ENCODE peak calls at places on chromosomes 3 and 15, in four cellular contexts. C, F, D and M are unnamed samples.

GRCh38 chr3:102791641-102792589 is 357.1 kb downstream of the ZPLD1 start:
- DNase-seq in F (no peak), C (no peak), D (no peak), M (no peak)

GRCh38 chr15:89430530-89431341 is 65.6 kb downstream of the RHCG start:
- DNase-seq in F (peak; percentile 96), C (peak; percentile 91), D (peak; percentile 82), M (peak; percentile 75)

GRCh38 chr3:116912116-116912515 is 202.5 kb downstream of the TUSC7 start:
- DNase-seq in D (no peak), F (no peak), C (no peak), M (no peak)

GRCh38 chr15:66766282-66767228 is 64.5 kb downstream of the SMAD6 start:
- DNase-seq in D (no peak), C (no peak), F (peak; percentile 67), M (no peak)

GRCh38 chr15:93063292-93063671 is 25.7 kb downstream of the RGMA start:
- DNase-seq in D (peak; percentile 80), F (no peak), C (no peak), M (no peak)

GRCh38 chr3:31533169-31533870 is 595 bp downstream of the STT3B start:
- DNase-seq in C (peak; percentile 60), F (peak; percentile 27), D (peak; percentile 26), M (peak; percentile 68)

GRCh38 chr3:44235604-44236484 is 5.8 kb upstream of the TOPAZ1 start:
- DNase-seq in C (peak; percentile 78), F (peak; percentile 43), D (peak; percentile 61), M (peak; percentile 53)

GRCh38 chr3:63353383-63353782 is 75.3 kb downstream of the SYNPR start:
- DNase-seq in F (no peak), D (no peak), C (no peak), M (no peak)

GRCh38 chr3:13506680-13507079 is 26.6 kb downstream of the HDAC11 start:
- DNase-seq in D (no peak), C (no peak), F (no peak), M (no peak)

GRCh38 chr3:187769771-187770170 is 24.5 kb upstream of the BCL6 start:
- DNase-seq in C (no peak), F (no peak), D (no peak), M (no peak)

GRCh38 chr3:153640689-153641308 is 478.8 kb downstream of the RAP2B start:
- DNase-seq in C (no peak), D (peak; percentile 20), F (no peak), M (no peak)

GRCh38 chr3:155741081-155741480 is 3.8 kb downstream of the PLCH1 start:
- DNase-seq in C (no peak), D (no peak), F (no peak), M (no peak)

GRCh38 chr15:42826251-42826890 is 89.4 kb upstream of the CDAN1 start:
- DNase-seq in D (no peak), C (no peak), F (no peak), M (no peak)

DNA sequence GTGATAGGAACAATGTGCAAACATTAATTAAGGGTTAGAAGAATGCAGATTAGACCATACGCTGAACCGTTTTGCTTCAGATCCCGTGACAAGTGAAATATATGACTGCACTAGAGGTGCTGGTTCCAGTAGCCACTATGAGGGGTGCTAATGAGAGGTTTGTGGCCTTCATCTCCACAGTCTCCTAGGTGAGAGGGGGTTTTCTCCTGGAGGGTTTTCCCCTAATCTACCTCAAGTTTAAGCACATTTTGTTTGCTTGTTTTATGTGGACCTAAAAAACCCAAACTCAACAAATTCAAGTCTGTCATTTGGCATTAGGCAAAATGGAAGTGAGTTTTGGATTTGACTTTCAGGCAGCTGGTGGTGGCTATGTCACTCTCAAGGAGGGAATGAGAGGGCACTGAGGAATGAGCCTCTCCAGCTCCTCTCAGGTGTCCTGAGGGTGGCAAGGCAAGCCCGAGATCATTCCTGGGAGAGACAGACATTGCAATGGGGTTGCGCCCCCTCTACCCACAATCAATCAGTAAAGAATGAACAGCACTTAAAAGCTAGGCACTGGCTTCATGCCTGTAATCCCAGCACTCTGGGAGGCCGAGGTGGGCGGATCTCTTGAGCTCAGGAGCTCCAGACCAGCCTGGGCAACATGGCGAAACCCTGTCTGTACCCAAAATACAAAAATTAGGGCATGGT is 13.9 kb upstream of the SHF start:
- DNase-seq in F (no peak), D (no peak), C (no peak), M (no peak)
- H3K4me3 ChIP-seq in F (no peak overlapping the region), D (peak overlapping the region; percentile 80), C (no peak overlapping the region), M (peak overlapping the region; percentile 72)

GRCh38 chr3:36678216-36679013 is 85.9 kb downstream of the DCLK3 start:
- DNase-seq in F (no peak), D (no peak), C (no peak), M (no peak)
- H3K9me3 ChIP-seq in F (peaks cover 44% of the 10 kb centered on the region), D (peaks cover 37% of the 10 kb centered on the region), C (no peaks in the 10 kb centered on the region), M (peaks cover 13% of the 10 kb centered on the region)

DNA sequence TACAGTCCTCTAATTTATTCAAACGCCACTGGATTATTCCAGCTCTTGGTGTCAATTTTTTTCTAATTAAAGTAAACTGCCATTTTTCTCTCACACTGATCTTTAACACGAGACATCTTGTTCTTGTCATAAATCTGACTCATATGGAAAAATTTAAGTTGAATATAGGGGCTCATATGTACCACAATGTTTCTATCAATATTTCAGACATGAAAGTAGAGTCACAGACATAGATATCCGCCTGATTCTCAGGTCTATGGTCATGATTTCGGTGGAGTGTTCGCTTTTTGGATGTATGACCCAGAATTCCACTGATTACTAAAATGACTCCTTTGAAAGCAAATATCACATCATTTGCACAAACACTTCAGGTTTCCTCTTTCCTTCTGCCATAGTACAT is 552.8 kb downstream of the FOXP1 start:
- DNase-seq in C (no peak), D (no peak), F (no peak), M (no peak)
- H3K4me1 ChIP-seq in C (no peaks in the 10 kb centered on the region), D (no peaks in the 10 kb centered on the region), F (peaks cover 27% of the 10 kb centered on the region), M (peaks cover 73% of the 10 kb centered on the region)

GRCh38 chr15:71386448-71387236 is 271.4 kb downstream of the THSD4 start:
- DNase-seq in D (no peak), C (no peak), F (no peak), M (peak; percentile 14)
- H3K4me3 ChIP-seq in D (no peak overlapping the region), C (no peak overlapping the region), F (no peak overlapping the region), M (no peak overlapping the region)

GRCh38 chr3:38438421-38438820 is 15.3 kb upstream of the ACVR2B start:
- DNase-seq in C (no peak), F (no peak), D (no peak), M (peak; percentile 46)
- H3K9me3 ChIP-seq in C (no peaks in the 10 kb centered on the region), F (peaks cover 26% of the 10 kb centered on the region), D (peaks cover 3% of the 10 kb centered on the region), M (peaks cover under 1% of the 10 kb centered on the region)

GRCh38 chr3:111765136-111765535 is 93.9 kb upstream of the PHLDB2 start:
- DNase-seq in D (no peak), C (no peak), F (no peak), M (no peak)
- H3K4me1 ChIP-seq in D (peaks cover 10% of the 10 kb centered on the region), C (peaks cover 12% of the 10 kb centered on the region), F (peaks cover 99% of the 10 kb centered on the region), M (no peaks in the 10 kb centered on the region)

GRCh38 chr3:66479532-66479947 is 21.3 kb downstream of the LRIG1 start:
- DNase-seq in F (no peak), D (no peak), C (no peak), M (no peak)

GRCh38 chr3:66483006-66483928 is 17.6 kb downstream of the LRIG1 start:
- DNase-seq in C (peak; percentile 71), F (no peak), D (no peak), M (peak; percentile 63)

GRCh38 chr3:66480666-66481065 is 20.2 kb downstream of the LRIG1 start:
- DNase-seq in D (no peak), F (no peak), C (no peak), M (peak; percentile 65)

GRCh38 chr3:66482005-66482404 is 18.8 kb downstream of the LRIG1 start:
- DNase-seq in D (no peak), F (no peak), C (no peak), M (no peak)

DNA sequence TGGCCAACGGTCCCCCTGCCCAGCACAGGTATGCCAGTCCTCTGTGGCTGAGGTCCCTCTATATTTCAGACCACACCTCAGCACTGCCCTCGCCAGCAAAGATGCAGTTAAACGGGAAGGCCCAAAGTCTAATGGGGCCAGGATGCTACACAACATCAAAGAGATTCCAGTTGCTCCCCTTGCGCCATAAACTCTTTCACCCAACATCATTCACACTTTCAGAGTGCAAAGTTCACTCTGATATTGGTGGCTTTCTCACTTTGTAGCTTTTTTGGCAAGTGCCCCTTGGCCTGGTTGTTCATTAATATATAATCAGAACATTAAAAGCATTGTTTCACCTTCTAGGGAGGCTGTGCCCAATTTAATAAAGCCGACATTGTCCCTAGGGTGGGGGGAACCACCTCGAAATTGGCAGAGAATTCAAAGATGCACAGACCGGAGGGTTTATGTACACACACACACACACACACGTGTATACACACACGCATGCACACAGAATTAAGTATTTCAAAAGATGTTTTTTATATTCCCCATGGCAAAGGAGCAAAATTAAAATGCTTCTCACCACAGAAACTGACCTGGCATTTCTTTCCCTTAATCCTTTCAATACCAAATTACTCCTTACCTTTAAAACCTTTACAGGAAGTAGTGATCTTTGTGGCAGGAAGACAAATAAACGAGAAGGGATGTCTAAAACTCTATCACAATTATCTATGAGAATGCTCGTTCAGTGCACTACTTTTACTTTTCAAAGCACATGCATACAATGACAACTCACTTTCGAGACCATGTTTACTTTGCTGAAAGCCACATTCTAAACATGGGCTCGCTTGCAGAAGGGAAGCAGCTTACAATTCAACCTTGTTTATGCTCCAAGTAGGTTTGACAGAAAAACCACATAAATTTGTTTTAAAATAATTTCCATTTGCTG is 19.5 kb downstream of the LRIG1 start:
- DNase-seq in D (no peak), C (no peak), F (no peak), M (peak; percentile 37)
- H3K4me3 ChIP-seq in D (no peak overlapping the region), C (no peak overlapping the region), F (no peak overlapping the region), M (peak overlapping the region; percentile 48)